ENCODE peak calls at places on chromosomes 1 and 21, in seven cellular contexts. Y is substantia nigra, U is endothelial cell of umbilical vein, M is stomach, S is thoracic aorta, I is left ventricle myocardium inferior, J is mesendoderm. L is an unnamed sample.

GRCh38 chr1:88608139-88608943 is 75.7 kb upstream of the PKN2 start:
- DNase-seq in Y (no peak), U (peak), M (no peak), S (no peak), I (no peak), J (peak), L (no peak)

GRCh38 chr1:35511305-35511704 is 45.9 kb downstream of the KIAA0319L start:
- DNase-seq in Y (no peak), U (no peak), M (no peak), S (no peak), I (no peak), J (no peak), L (no peak)

GRCh38 chr1:13605159-13605558 is 21.5 kb downstream of the PDPN start:
- DNase-seq in Y (no peak), U (no peak), M (no peak), S (no peak), I (no peak), J (no peak), L (no peak)

GRCh38 chr1:199688133-199688676 is 339.3 kb upstream of the NR5A2 start:
- DNase-seq in Y (no peak), U (peak), M (no peak), S (no peak), I (no peak), J (peak), L (no peak)

GRCh38 chr1:6209661-6210605 is 4.0 kb downstream of the RNF207 start:
- DNase-seq in Y (no peak), U (no peak), M (no peak), S (no peak), I (no peak), J (peak), L (peak)

GRCh38 chr21:43600642-43601397 is 58.5 kb downstream of the HSF2BP start:
- DNase-seq in Y (no peak), U (no peak), M (no peak), S (no peak), I (no peak), J (no peak), L (no peak)

GRCh38 chr1:178536844-178537371 is 24.0 kb downstream of the TEX35 start:
- DNase-seq in Y (no peak), U (no peak), M (peak), S (no peak), I (peak), J (peak), L (no peak)

GRCh38 chr1:151777317-151777716 is 13.0 kb downstream of the TDRKH start:
- DNase-seq in Y (no peak), U (no peak), M (no peak), S (no peak), I (no peak), J (no peak), L (no peak)

GRCh38 chr1:165858364-165858823 is 31.0 kb downstream of the UCK2 start:
- DNase-seq in Y (no peak), U (no peak), M (no peak), S (no peak), I (peak), J (no peak), L (no peak)

GRCh38 chr21:27326293-27326692 is 359.4 kb upstream of the ADAMTS5 start:
- DNase-seq in Y (no peak), U (no peak), M (no peak), S (no peak), I (no peak), J (no peak), L (no peak)

GRCh38 chr1:87333692-87334347 is 5.1 kb downstream of the LMO4 start:
- DNase-seq in Y (no peak), U (no peak), M (no peak), S (no peak), I (no peak), J (no peak), L (peak)

GRCh38 chr1:247562169-247562568 is 13.2 kb downstream of the GCSAML start:
- DNase-seq in Y (no peak), U (no peak), M (no peak), S (no peak), I (no peak), J (no peak), L (no peak)

GRCh38 chr1:200153277-200154055 is 126.0 kb downstream of the NR5A2 start:
- DNase-seq in Y (no peak), U (peak), M (no peak), S (no peak), I (no peak), J (no peak), L (peak)

GRCh38 chr1:204280099-204280498 is 66.3 kb upstream of the GOLT1A start:
- DNase-seq in Y (no peak), U (no peak), M (no peak), S (no peak), I (no peak), J (no peak), L (no peak)

GRCh38 chr1:154170547-154171221 is 15.8 kb upstream of the NUP210L start:
- DNase-seq in Y (no peak), U (no peak), M (no peak), S (no peak), I (no peak), J (no peak), L (peak)

GRCh38 chr1:164716992-164717703 is 158.2 kb downstream of the PBX1 start:
- DNase-seq in Y (no peak), U (no peak), M (no peak), S (no peak), I (no peak), J (no peak), L (no peak)

GRCh38 chr21:32048353-32048752 is 175.5 kb downstream of the HUNK start:
- DNase-seq in Y (no peak), U (no peak), M (no peak), S (no peak), I (no peak), J (peak), L (no peak)

GRCh38 chr1:203911806-203912205 is 50.4 kb downstream of the SNRPE start:
- DNase-seq in Y (no peak), U (no peak), M (no peak), S (no peak), I (no peak), J (no peak), L (no peak)

GRCh38 chr1:2382621-2383361 is 8.6 kb downstream of the MORN1 start:
- DNase-seq in Y (no peak), U (peak), M (no peak), S (no peak), I (no peak), J (peak), L (no peak)

GRCh38 chr1:16425125-16426025 is 11.8 kb downstream of the SPATA21 start:
- DNase-seq in Y (no peak), U (no peak), M (no peak), S (no peak), I (no peak), J (no peak), L (no peak)

GRCh38 chr1:85427358-85427757 is 37.6 kb downstream of the DDAH1 start:
- DNase-seq in Y (no peak), U (no peak), M (no peak), S (no peak), I (no peak), J (no peak), L (no peak)

GRCh38 chr1:25649505-25650218 is 33.1 kb downstream of the MAN1C1 start:
- DNase-seq in Y (no peak), U (no peak), M (no peak), S (no peak), I (no peak), J (no peak), L (no peak)

GRCh38 chr1:116076831-116077230 is 34.4 kb upstream of the MAB21L3 start:
- DNase-seq in Y (no peak), U (no peak), M (no peak), S (no peak), I (no peak), J (no peak), L (no peak)

GRCh38 chr1:11286735-11287410 is 13.9 kb downstream of the UBIAD1 start:
- DNase-seq in Y (no peak), U (no peak), M (no peak), S (no peak), I (no peak), J (peak), L (no peak)

GRCh38 chr1:59738591-59739015 is 76.1 kb upstream of the HOOK1 start:
- DNase-seq in Y (no peak), U (peak), M (no peak), S (no peak), I (no peak), J (no peak), L (no peak)

GRCh38 chr21:40793057-40793456 is 53.9 kb downstream of the DSCAM start:
- DNase-seq in Y (no peak), U (no peak), M (no peak), S (no peak), I (no peak), J (no peak), L (no peak)

GRCh38 chr1:35452086-35452485 is 105.1 kb downstream of the KIAA0319L start:
- DNase-seq in Y (peak), U (peak), M (peak), S (no peak), I (peak), J (no peak), L (no peak)

GRCh38 chr1:44803312-44804095 is 3.3 kb downstream of the PLK3 start:
- DNase-seq in Y (no peak), U (no peak), M (no peak), S (no peak), I (peak), J (no peak), L (no peak)

GRCh38 chr1:59733443-59734141 is 81.2 kb upstream of the HOOK1 start:
- DNase-seq in Y (no peak), U (no peak), M (no peak), S (no peak), I (no peak), J (no peak), L (no peak)

GRCh38 chr1:184362876-184363275 is 24.0 kb upstream of the C1orf21 start:
- DNase-seq in Y (no peak), U (no peak), M (no peak), S (no peak), I (no peak), J (no peak), L (no peak)

GRCh38 chr1:175197536-175197935 is 5.0 kb upstream of the KIAA0040 start:
- DNase-seq in Y (no peak), U (peak), M (no peak), S (no peak), I (no peak), J (no peak), L (peak)

GRCh38 chr1:61307422-61308140 is 225.2 kb downstream of the NFIA start:
- DNase-seq in Y (no peak), U (no peak), M (no peak), S (no peak), I (no peak), J (no peak), L (no peak)

GRCh38 chr21:31732891-31733520 is 1.1 kb upstream of the SCAF4 start:
- DNase-seq in Y (no peak), U (no peak), M (no peak), S (no peak), I (no peak), J (peak), L (peak)

GRCh38 chr1:89087241-89087640 is 22.2 kb upstream of the GBP1 start:
- DNase-seq in Y (no peak), U (no peak), M (no peak), S (no peak), I (no peak), J (peak), L (no peak)

GRCh38 chr21:34706337-34706736 is 37.5 kb downstream of the CLIC6 start:
- DNase-seq in Y (no peak), U (no peak), M (no peak), S (no peak), I (no peak), J (no peak), L (no peak)

DNA sequence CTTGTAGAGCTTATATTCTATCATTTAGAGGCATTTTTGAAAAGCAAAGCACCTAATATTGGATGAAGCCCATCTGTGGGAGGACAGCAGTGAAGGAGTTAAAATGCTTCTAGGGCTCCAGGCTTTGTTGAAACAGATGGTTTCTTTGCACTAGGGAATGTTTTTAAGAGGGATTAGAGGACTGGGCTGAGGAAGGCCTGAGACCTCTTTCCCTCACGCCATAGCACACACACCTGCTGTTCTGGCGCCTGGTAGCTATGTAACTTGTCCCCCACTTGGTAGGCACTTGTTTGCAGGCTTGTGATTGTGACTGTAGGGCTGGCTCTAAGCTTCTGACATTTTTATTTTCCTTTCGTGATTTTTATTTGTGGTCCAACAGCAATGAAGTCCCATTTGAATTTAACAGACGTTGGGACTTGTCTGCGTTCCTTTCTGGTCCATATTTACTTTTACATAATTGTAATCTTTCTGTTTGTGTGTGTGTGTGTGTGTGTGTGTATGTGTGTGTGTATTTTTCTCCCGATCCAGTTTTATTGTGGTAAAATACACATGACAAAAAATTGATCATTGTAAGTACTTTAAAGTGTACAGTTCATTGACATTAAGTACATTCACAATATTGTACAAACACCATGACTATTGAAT is 33.6 kb upstream of the MACF1 start:
- DNase-seq in Y (no peak), U (no peak), M (no peak), S (no peak), I (no peak), J (peak), L (no peak)
- H3K27ac ChIP-seq in Y (no peak), U (no peak), M (no peak), S (no peak), I (no peak), J (peak), L (no peak)

GRCh38 chr1:96362623-96363022 is 359.0 kb upstream of the PTBP2 start:
- DNase-seq in Y (no peak), U (peak), M (no peak), S (no peak), I (no peak), J (no peak), L (no peak)
- H3K27ac ChIP-seq in Y (no peak), U (peak), M (no peak), S (no peak), I (no peak), J (no peak), L (no peak)

GRCh38 chr1:169046671-169047070 is 59.8 kb upstream of the ATP1B1 start:
- DNase-seq in Y (no peak), U (no peak), M (no peak), S (no peak), I (no peak), J (no peak), L (no peak)

GRCh38 chr1:169047074-169047473 is 59.4 kb upstream of the ATP1B1 start:
- DNase-seq in Y (no peak), U (no peak), M (no peak), S (no peak), I (no peak), J (no peak), L (no peak)

GRCh38 chr1:169044296-169044695 is 62.2 kb upstream of the ATP1B1 start:
- DNase-seq in Y (no peak), U (no peak), M (no peak), S (no peak), I (no peak), J (no peak), L (peak)

GRCh38 chr1:169043823-169044222 is 62.7 kb upstream of the ATP1B1 start:
- DNase-seq in Y (no peak), U (no peak), M (no peak), S (no peak), I (no peak), J (no peak), L (no peak)

DNA sequence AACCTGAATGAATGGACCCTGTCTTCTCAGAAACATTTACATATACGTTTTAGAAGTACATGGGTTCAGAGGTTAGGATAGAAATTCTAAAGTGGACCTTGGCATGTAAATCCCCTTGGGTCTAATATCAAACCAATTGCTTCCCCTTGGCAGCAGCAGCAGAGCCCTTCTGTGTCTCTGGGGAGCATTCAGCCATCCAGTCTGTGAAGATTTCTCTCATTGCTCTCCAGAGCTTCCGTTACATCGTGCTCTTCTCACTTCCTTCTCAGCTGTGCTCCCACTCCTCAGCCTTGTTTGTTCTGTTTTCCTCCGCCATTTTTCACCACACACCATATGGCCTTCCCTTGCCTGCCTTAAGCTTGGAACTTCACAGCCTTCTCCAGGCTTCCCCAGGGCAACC is 61.5 kb upstream of the ATP1B1 start:
- DNase-seq in Y (no peak), U (no peak), M (no peak), S (no peak), I (no peak), J (no peak), L (no peak)
- H3K27ac ChIP-seq in Y (no peak), U (no peak), M (no peak), S (no peak), I (no peak), J (no peak), L (no peak)

GRCh38 chr1:229114315-229114714 is 156.6 kb upstream of the RAB4A start:
- DNase-seq in Y (no peak), U (no peak), M (no peak), S (no peak), I (no peak), J (no peak), L (no peak)

GRCh38 chr1:229112832-229113548 is 157.9 kb upstream of the RAB4A start:
- DNase-seq in Y (no peak), U (no peak), M (no peak), S (no peak), I (no peak), J (no peak), L (no peak)

GRCh38 chr1:229110986-229111385 is 159.9 kb upstream of the RAB4A start:
- DNase-seq in Y (no peak), U (no peak), M (no peak), S (no peak), I (no peak), J (no peak), L (no peak)

GRCh38 chr1:229109320-229109761 is 161.6 kb upstream of the RAB4A start:
- DNase-seq in Y (no peak), U (no peak), M (no peak), S (peak), I (peak), J (no peak), L (no peak)

DNA sequence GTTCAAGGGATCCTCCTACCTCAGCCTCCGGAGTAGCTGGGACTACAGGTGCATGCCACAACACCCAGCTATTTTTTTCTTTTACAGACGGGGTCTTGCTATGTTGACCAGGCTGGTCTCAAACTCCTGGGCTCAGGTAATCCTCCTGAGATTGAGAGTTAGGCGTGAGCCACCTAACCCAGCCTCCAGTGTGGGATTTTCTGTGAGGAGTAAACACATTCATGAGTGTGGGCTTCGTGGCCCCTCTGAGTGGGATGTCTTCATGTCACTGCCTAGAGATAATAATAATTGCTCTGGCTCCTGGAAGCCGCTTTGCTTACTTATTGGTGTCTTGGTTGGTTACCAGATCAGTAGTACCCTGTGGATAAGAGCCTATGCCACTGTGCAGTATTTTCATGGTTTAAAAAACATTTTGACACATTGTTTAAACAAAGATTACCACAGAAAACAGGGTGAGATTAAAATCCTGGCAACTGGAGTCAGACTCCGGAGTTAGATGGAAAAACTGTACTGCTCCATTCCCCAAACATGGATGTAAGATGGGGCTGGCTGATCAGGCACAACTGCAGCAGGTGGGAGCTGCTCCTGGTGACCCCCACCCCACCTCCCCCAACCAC is 159.1 kb upstream of the RAB4A start:
- DNase-seq in Y (no peak), U (no peak), M (no peak), S (no peak), I (no peak), J (no peak), L (no peak)
- H3K27ac ChIP-seq in Y (no peak), U (no peak), M (peak), S (no peak), I (no peak), J (no peak), L (no peak)

DNA sequence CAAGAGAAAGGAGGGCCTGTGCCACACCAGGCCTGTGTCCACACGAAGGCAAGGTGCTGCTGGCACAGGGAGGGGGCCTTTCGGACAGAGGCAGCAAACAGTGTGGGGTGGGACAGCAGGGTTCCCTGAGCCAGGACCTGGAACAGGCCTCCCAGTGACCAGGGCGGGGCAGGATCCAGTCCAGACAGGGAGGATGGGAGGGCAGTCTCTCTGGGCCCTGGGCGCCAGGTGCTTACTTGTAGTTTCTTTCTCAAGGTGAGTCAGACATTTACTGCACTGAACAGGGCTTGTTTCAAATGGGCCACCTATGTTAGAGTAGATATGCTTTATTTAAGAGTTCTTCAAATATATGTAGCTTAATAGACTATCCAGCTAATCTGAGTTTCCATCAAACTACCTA is 52.8 kb upstream of the STUM start:
- DNase-seq in Y (no peak), U (no peak), M (peak), S (no peak), I (no peak), J (no peak), L (no peak)
- H3K27ac ChIP-seq in Y (no peak), U (no peak), M (no peak), S (no peak), I (no peak), J (no peak), L (no peak)

DNA sequence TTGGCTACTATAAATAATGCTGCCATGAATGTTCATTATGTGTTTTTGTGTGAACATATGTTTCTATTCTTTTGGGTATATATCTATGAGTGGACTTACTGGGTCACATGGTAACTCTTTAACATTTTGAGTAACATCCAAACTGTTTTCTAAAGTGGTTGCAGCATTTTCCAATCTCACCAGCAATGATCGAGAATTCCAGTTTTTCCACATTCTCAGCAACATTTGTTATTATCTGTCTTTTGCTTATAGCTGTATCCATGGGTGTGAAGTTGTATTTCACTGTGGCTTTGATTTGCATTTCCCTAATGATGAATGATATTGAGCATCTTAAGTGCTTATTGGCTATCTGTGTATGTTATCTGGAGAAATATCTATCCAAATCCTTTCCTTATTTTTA is 89.2 kb upstream of the SLFNL1 start:
- DNase-seq in Y (no peak), U (no peak), M (no peak), S (no peak), I (no peak), J (no peak), L (no peak)
- H3K27ac ChIP-seq in Y (no peak), U (no peak), M (peak), S (peak), I (peak), J (no peak), L (no peak)

GRCh38 chr21:42012763-42013329 is 2.7 kb upstream of the ZBTB21 start:
- DNase-seq in Y (no peak), U (no peak), M (no peak), S (no peak), I (no peak), J (no peak), L (no peak)
- H3K27ac ChIP-seq in Y (no peak), U (no peak), M (no peak), S (peak), I (no peak), J (no peak), L (no peak)

L was measured in CD4-positive, CD25-positive, alpha-beta regulatory T cell.